ENCODE peak calls at places on chromosomes 6 and 20, in seven cellular contexts. R is IMR-90, S is endothelial cell of umbilical vein, O is ovary, G is lower lobe of right lung, F is caudate nucleus, A is OCI-LY7. P is an unnamed sample.
A peak's percentile ranks its signal among the peaks of the same experiment; 100 is the strongest.

GRCh38 chr6:12017263-12017662 is 5.2 kb downstream of the HIVEP1 start:
- DNase-seq in R (no peak), S (no peak), O (no peak), G (no peak), F (no peak), A (no peak), P (no peak)

GRCh38 chr6:147287869-147288271 is 83.7 kb downstream of the STXBP5 start:
- DNase-seq in R (peak; percentile 69), S (peak; percentile 84), O (no peak), G (no peak), F (no peak), A (no peak), P (peak; percentile 66)

GRCh38 chr20:7829776-7830175 is 110.5 kb downstream of the HAO1 start:
- DNase-seq in R (no peak), S (no peak), O (no peak), G (no peak), F (no peak), A (no peak), P (no peak)

GRCh38 chr6:33861722-33862121 is 57.9 kb upstream of the MLN start:
- DNase-seq in R (no peak), S (no peak), O (no peak), G (no peak), F (no peak), A (no peak), P (no peak)

GRCh38 chr6:131597448-131597847 is 24.4 kb downstream of the ARG1 start:
- DNase-seq in R (no peak), S (no peak), O (no peak), G (no peak), F (no peak), A (peak; percentile 13), P (peak; percentile 4)

GRCh38 chr6:40558102-40558501 is 29.1 kb downstream of the LRFN2 start:
- DNase-seq in R (no peak), S (no peak), O (no peak), G (no peak), F (no peak), A (no peak), P (no peak)

GRCh38 chr20:59081036-59081435 is 38.5 kb upstream of the PRELID3B start:
- DNase-seq in R (no peak), S (peak; percentile 28), O (no peak), G (no peak), F (no peak), A (no peak), P (no peak)

GRCh38 chr6:7219310-7219709 is 93.7 kb downstream of the SSR1 start:
- DNase-seq in R (peak; percentile 52), S (no peak), O (no peak), G (no peak), F (no peak), A (no peak), P (peak; percentile 42)

GRCh38 chr6:116444092-116444491 is 17.1 kb upstream of the CALHM6 start:
- DNase-seq in R (peak; percentile 51), S (peak; percentile 44), O (no peak), G (no peak), F (no peak), A (peak; percentile 44), P (peak; percentile 39)

GRCh38 chr6:25014806-25015560 is 79.2 kb upstream of the RIPOR2 start:
- DNase-seq in R (peak; percentile 78), S (peak; percentile 71), O (no peak), G (no peak), F (no peak), A (peak; percentile 56), P (no peak)

DNA sequence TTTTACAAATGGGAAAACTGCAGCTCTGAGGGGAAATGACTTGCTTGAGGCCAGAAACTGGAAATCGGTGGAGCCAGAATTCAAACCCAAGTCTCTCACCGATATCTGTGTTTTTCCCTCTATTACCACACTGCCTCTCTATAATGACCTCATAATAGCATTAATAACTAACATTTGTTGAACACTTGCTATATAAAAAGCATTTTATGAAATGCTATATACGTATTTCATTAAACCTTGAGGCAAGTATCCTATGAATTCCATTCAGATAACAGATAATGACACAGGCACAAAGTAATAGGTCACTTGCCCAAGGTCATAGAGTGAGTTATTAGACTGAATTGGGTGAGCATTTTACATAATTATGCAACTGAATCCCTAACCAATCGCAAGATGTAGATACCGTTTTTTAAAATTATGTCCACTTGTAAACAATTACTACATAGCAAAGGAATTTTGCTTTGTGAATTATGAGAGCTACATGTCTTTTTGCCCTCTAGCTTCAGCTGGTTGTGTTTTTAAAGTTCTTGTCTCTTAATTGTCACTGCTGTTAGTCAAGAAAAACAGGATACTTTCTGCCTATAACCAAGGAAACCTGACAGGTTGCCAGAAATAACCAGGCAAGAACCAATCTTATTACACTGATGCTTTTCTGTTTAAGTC is 4.7 kb downstream of the DSN1 start:
- DNase-seq in R (peak; percentile 51), S (peak; percentile 89), O (no peak), G (no peak), F (no peak), A (no peak), P (peak; percentile 37)
- H3K27ac ChIP-seq in R (peak overlapping the region; percentile 48), S (peak overlapping the region; percentile 72), O (no peak overlapping the region), G (peak overlapping the region; percentile 47), F (no peak overlapping the region), A (no peak overlapping the region), P (no peak overlapping the region)

GRCh38 chr6:117674503-117674902 is 766 bp upstream of the NUS1 start:
- DNase-seq in R (no peak), S (no peak), O (no peak), G (no peak), F (no peak), A (no peak), P (no peak)
- H3K27ac ChIP-seq in R (no peak overlapping the region), S (no peak overlapping the region), O (no peak overlapping the region), G (peak overlapping the region; percentile 81), F (no peak overlapping the region), A (no peak overlapping the region), P (no peak overlapping the region)

DNA sequence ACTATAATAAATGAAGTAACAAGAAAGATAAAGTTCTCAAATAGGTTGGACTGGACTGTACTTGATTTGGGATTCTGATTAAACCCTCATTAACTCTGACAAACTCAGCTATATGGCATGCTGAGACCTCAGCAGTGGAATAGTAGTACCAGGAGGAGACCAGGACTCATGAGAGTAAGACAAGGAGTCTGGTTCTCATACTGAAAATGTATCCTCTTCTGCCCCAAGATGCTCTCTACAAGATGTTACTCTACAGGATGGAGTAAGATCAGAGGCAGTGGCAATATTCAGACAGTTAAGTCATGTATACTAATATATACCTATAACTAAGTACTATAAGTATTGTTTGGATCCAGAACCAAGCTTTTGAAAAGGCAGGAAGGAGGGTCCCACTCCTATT is 31.9 kb upstream of the SYNCRIP start:
- DNase-seq in R (no peak), S (no peak), O (no peak), G (no peak), F (no peak), A (peak; percentile 21), P (no peak)
- H3K27ac ChIP-seq in R (no peak overlapping the region), S (no peak overlapping the region), O (no peak overlapping the region), G (no peak overlapping the region), F (no peak overlapping the region), A (peak overlapping the region; percentile 96), P (no peak overlapping the region)

GRCh38 chr20:44468044-44468782 is 7.5 kb upstream of the TTPAL start:
- DNase-seq in R (no peak), S (no peak), O (no peak), G (no peak), F (no peak), A (no peak), P (no peak)

GRCh38 chr20:44470327-44470726 is 5.3 kb upstream of the TTPAL start:
- DNase-seq in R (no peak), S (no peak), O (no peak), G (no peak), F (no peak), A (no peak), P (no peak)

GRCh38 chr20:44465001-44465560 is 10.6 kb upstream of the TTPAL start:
- DNase-seq in R (no peak), S (no peak), O (no peak), G (no peak), F (no peak), A (no peak), P (peak; percentile 73)

GRCh38 chr20:44464514-44464913 is 11.2 kb upstream of the TTPAL start:
- DNase-seq in R (no peak), S (no peak), O (no peak), G (no peak), F (no peak), A (no peak), P (peak; percentile 85)

DNA sequence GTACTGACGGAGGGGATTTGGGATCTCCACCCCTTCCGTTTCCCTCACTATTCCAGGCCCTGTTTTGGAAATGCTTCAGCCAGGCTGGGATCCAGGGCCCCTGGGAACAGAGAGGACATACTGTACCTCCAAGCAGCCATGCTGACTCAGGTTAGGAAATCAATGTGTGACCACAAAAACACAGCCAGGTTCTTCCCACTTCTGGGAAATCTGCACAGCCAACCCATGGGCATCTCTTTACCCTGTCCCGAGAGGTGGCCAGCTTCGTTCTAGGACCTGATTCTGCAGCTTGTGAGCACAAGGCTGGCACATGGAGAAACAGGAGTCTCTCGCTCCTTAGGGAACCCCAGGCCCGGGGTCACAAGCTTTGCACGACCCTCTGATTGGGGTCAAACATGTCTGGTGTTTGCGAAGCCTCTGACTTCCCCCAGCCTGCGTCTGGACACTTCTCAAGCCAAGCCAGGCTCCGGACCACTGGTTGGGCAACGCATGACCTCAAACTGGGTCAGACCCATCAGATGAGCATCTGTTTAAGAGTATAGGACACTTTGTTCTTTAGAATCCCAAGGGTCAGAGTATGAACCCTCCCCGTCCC is 8.3 kb upstream of the TTPAL start:
- DNase-seq in R (no peak), S (no peak), O (no peak), G (no peak), F (no peak), A (no peak), P (no peak)
- H3K27ac ChIP-seq in R (no peak overlapping the region), S (no peak overlapping the region), O (no peak overlapping the region), G (no peak overlapping the region), F (no peak overlapping the region), A (no peak overlapping the region), P (no peak overlapping the region)

DNA sequence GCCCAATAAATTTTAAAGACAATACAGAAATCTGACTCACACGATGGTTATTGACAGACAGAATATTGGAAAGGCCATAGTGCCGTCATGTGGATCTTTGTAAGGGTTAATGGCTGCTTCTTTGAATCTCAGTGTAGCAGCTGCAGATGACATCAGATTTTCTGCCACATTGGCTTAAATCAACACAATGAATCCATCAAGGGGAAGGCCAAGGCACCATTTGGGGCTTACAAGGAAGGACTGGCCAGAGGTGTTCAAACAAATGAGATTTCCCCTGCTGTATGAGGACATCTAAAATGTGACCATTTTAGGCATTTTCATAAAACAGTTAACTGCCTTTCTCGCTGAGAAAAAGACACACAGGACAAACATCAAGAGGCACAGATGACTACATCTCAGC is 281.0 kb upstream of the JARID2 start:
- DNase-seq in R (peak; percentile 8), S (no peak), O (no peak), G (no peak), F (no peak), A (no peak), P (no peak)
- H3K27ac ChIP-seq in R (no peak overlapping the region), S (no peak overlapping the region), O (no peak overlapping the region), G (no peak overlapping the region), F (no peak overlapping the region), A (no peak overlapping the region), P (no peak overlapping the region)

P was measured in PC-3.